ENCODE peak calls at places on chromosome 13, in five cellular contexts. Y is GDM1; I is T-helper 1 cell; W is stimulated activated CD8-positive, alpha-beta memory T cell treated with anti-CD3 and anti-CD28 coated beads, Interleukin-7, amount 100 ng/mL, for 1 hour; J is amniotic epithelial cell. D is an unnamed sample.
A peak's percentile ranks its signal among the peaks of the same experiment; 100 is the strongest.

GRCh38 chr13:95300625-95301134 is 571 bp downstream of the ABCC4 start:
- DNase-seq in Y (no peak), I (peak; percentile 10), W (peak; percentile 14), J (peak; percentile 11), D (no peak)

GRCh38 chr13:48891586-48891985 is 84.1 kb upstream of the FNDC3A start:
- DNase-seq in Y (no peak), I (no peak), W (no peak), J (peak; percentile 75), D (no peak)

GRCh38 chr13:85080726-85081125 is 718.5 kb downstream of the SLITRK6 start:
- DNase-seq in Y (no peak), I (no peak), W (no peak), J (no peak), D (no peak)

GRCh38 chr13:103140001-103140671 is 73.9 kb upstream of the SLC10A2 start:
- DNase-seq in Y (no peak), I (no peak), W (no peak), J (peak; percentile 1), D (no peak)

GRCh38 chr13:92677571-92677970 is 549.0 kb upstream of the GPC6 start:
- DNase-seq in Y (no peak), I (no peak), W (no peak), J (no peak), D (no peak)

GRCh38 chr13:114143806-114144605 is 11.6 kb upstream of the RASA3 start:
- DNase-seq in Y (no peak), I (no peak), W (no peak), J (no peak), D (no peak)

GRCh38 chr13:109141716-109142115 is 512.3 kb downstream of the MYO16 start:
- DNase-seq in Y (no peak), I (no peak), W (no peak), J (no peak), D (no peak)

GRCh38 chr13:41352935-41353801 is 42.1 kb downstream of the NAA16 start:
- DNase-seq in Y (no peak), I (no peak), W (peak; percentile 26), J (peak; percentile 65), D (no peak)

GRCh38 chr13:68232351-68233130 is 1002.4 kb upstream of the PCDH9 start:
- DNase-seq in Y (no peak), I (no peak), W (no peak), J (peak; percentile 1), D (no peak)

D was measured in substantia nigra.